ENCODE peak calls at places on chromosomes 13 and 19, in eight cellular contexts. One of them, this sample, is unnamed.

GRCh38 chr13:23655321-23655720 is 85.1 kb downstream of the TNFRSF19 start:
- DNase-seq in choroid plexus epithelial cell: no peak
- DNase-seq in astrocyte of the spinal cord: no peak
- DNase-seq in endothelial cell: no peak
- DNase-seq in HL-60: no peak
- DNase-seq in A549: no peak
- DNase-seq in K562: no peak
- DNase-seq in B cell: no peak
- DNase-seq in this sample: no peak

GRCh38 chr13:66826398-66826797 is 403.7 kb downstream of the PCDH9 start:
- DNase-seq in HL-60: no peak
- DNase-seq in choroid plexus epithelial cell: peak
- DNase-seq in A549: no peak
- DNase-seq in astrocyte of the spinal cord: no peak
- DNase-seq in endothelial cell: no peak
- DNase-seq in B cell: no peak
- DNase-seq in K562: no peak
- DNase-seq in this sample: no peak

GRCh38 chr19:35869327-35870123 is 1.2 kb downstream of the APLP1 start:
- DNase-seq in K562: peak
- DNase-seq in A549: peak
- DNase-seq in endothelial cell: peak
- DNase-seq in choroid plexus epithelial cell: peak
- DNase-seq in astrocyte of the spinal cord: peak
- DNase-seq in HL-60: peak
- DNase-seq in B cell: peak
- DNase-seq in this sample: peak

GRCh38 chr19:4502282-4503223 is 15.7 kb downstream of the PLIN4 start:
- DNase-seq in astrocyte of the spinal cord: no peak
- DNase-seq in endothelial cell: no peak
- DNase-seq in A549: no peak
- DNase-seq in B cell: no peak
- DNase-seq in choroid plexus epithelial cell: no peak
- DNase-seq in HL-60: no peak
- DNase-seq in K562: no peak
- DNase-seq in this sample: no peak

GRCh38 chr19:29211562-29212416 is 1.2 kb downstream of the UQCRFS1 start:
- DNase-seq in choroid plexus epithelial cell: peak
- DNase-seq in astrocyte of the spinal cord: peak
- DNase-seq in K562: peak
- DNase-seq in HL-60: no peak
- DNase-seq in B cell: no peak
- DNase-seq in A549: peak
- DNase-seq in endothelial cell: no peak
- DNase-seq in this sample: no peak

GRCh38 chr13:56216221-56216620 is 924.5 kb upstream of the PRR20A start:
- DNase-seq in endothelial cell: no peak
- DNase-seq in astrocyte of the spinal cord: no peak
- DNase-seq in choroid plexus epithelial cell: no peak
- DNase-seq in A549: no peak
- DNase-seq in HL-60: no peak
- DNase-seq in K562: no peak
- DNase-seq in B cell: no peak
- DNase-seq in this sample: no peak

GRCh38 chr19:32186542-32187330 is 158.7 kb upstream of the ZNF507 start:
- DNase-seq in K562: no peak
- DNase-seq in astrocyte of the spinal cord: no peak
- DNase-seq in A549: no peak
- DNase-seq in choroid plexus epithelial cell: no peak
- DNase-seq in B cell: no peak
- DNase-seq in HL-60: no peak
- DNase-seq in endothelial cell: no peak
- DNase-seq in this sample: no peak

GRCh38 chr19:55365245-55365644 is 2.2 kb upstream of the GARIN5B start:
- DNase-seq in HL-60: no peak
- DNase-seq in choroid plexus epithelial cell: no peak
- DNase-seq in K562: no peak
- DNase-seq in B cell: no peak
- DNase-seq in astrocyte of the spinal cord: no peak
- DNase-seq in endothelial cell: no peak
- DNase-seq in A549: no peak
- DNase-seq in this sample: no peak

GRCh38 chr13:75993823-75994222 is 357.7 kb downstream of the LMO7 start:
- DNase-seq in choroid plexus epithelial cell: no peak
- DNase-seq in B cell: no peak
- DNase-seq in K562: no peak
- DNase-seq in astrocyte of the spinal cord: no peak
- DNase-seq in HL-60: peak
- DNase-seq in endothelial cell: no peak
- DNase-seq in A549: peak
- DNase-seq in this sample: no peak

GRCh38 chr13:38538412-38538811 is 148.5 kb upstream of the FREM2 start:
- DNase-seq in A549: no peak
- DNase-seq in K562: no peak
- DNase-seq in HL-60: no peak
- DNase-seq in B cell: no peak
- DNase-seq in astrocyte of the spinal cord: no peak
- DNase-seq in endothelial cell: no peak
- DNase-seq in choroid plexus epithelial cell: no peak
- DNase-seq in this sample: no peak

GRCh38 chr19:28420731-28421550 is 792.0 kb downstream of the UQCRFS1 start:
- DNase-seq in astrocyte of the spinal cord: no peak
- DNase-seq in A549: no peak
- DNase-seq in HL-60: no peak
- DNase-seq in choroid plexus epithelial cell: no peak
- DNase-seq in B cell: no peak
- DNase-seq in K562: no peak
- DNase-seq in endothelial cell: no peak
- DNase-seq in this sample: no peak

GRCh38 chr13:59269476-59269875 is 894.3 kb downstream of the DIAPH3 start:
- DNase-seq in endothelial cell: no peak
- DNase-seq in A549: no peak
- DNase-seq in B cell: no peak
- DNase-seq in K562: no peak
- DNase-seq in HL-60: no peak
- DNase-seq in choroid plexus epithelial cell: peak
- DNase-seq in astrocyte of the spinal cord: peak
- DNase-seq in this sample: no peak

GRCh38 chr13:74528751-74529513 is 394.7 kb upstream of the KLF12 start:
- DNase-seq in choroid plexus epithelial cell: no peak
- DNase-seq in astrocyte of the spinal cord: no peak
- DNase-seq in endothelial cell: no peak
- DNase-seq in HL-60: no peak
- DNase-seq in B cell: no peak
- DNase-seq in A549: no peak
- DNase-seq in K562: no peak
- DNase-seq in this sample: no peak

GRCh38 chr19:7611541-7612279 is 16.0 kb downstream of the CAMSAP3 start:
- DNase-seq in astrocyte of the spinal cord: no peak
- DNase-seq in B cell: no peak
- DNase-seq in K562: peak
- DNase-seq in choroid plexus epithelial cell: no peak
- DNase-seq in A549: no peak
- DNase-seq in HL-60: no peak
- DNase-seq in endothelial cell: no peak
- DNase-seq in this sample: no peak

GRCh38 chr19:11192957-11193939 is 4.1 kb downstream of the KANK2 start:
- DNase-seq in HL-60: no peak
- DNase-seq in astrocyte of the spinal cord: no peak
- DNase-seq in endothelial cell: no peak
- DNase-seq in B cell: no peak
- DNase-seq in choroid plexus epithelial cell: no peak
- DNase-seq in A549: no peak
- DNase-seq in K562: no peak
- DNase-seq in this sample: no peak

GRCh38 chr13:44142911-44143665 is 230.5 kb upstream of the SERP2 start:
- DNase-seq in endothelial cell: no peak
- DNase-seq in B cell: no peak
- DNase-seq in astrocyte of the spinal cord: peak
- DNase-seq in K562: peak
- DNase-seq in choroid plexus epithelial cell: peak
- DNase-seq in A549: peak
- DNase-seq in HL-60: no peak
- DNase-seq in this sample: no peak

GRCh38 chr13:100694722-100695644 is 20.4 kb upstream of the TMTC4 start:
- DNase-seq in choroid plexus epithelial cell: peak
- DNase-seq in astrocyte of the spinal cord: peak
- DNase-seq in B cell: no peak
- DNase-seq in HL-60: no peak
- DNase-seq in K562: peak
- DNase-seq in endothelial cell: peak
- DNase-seq in A549: peak
- DNase-seq in this sample: peak

GRCh38 chr13:97953376-97953970 is at the start of gene IPO5:
- DNase-seq in HL-60: no peak
- DNase-seq in A549: no peak
- DNase-seq in K562: no peak
- DNase-seq in astrocyte of the spinal cord: peak
- DNase-seq in B cell: no peak
- DNase-seq in choroid plexus epithelial cell: peak
- DNase-seq in endothelial cell: no peak
- DNase-seq in this sample: no peak

GRCh38 chr19:18798384-18799352 is 7.6 kb upstream of the COMP start:
- DNase-seq in A549: no peak
- DNase-seq in K562: no peak
- DNase-seq in HL-60: no peak
- DNase-seq in astrocyte of the spinal cord: no peak
- DNase-seq in choroid plexus epithelial cell: no peak
- DNase-seq in B cell: no peak
- DNase-seq in endothelial cell: no peak
- DNase-seq in this sample: peak
- TF ChIP-seq CTCF in A549: no peak
- TF ChIP-seq CTCF in K562: no peak
- TF ChIP-seq CTCF in HL-60: no peak
- TF ChIP-seq CTCF in astrocyte of the spinal cord: no peak
- TF ChIP-seq CTCF in choroid plexus epithelial cell: peak
- TF ChIP-seq CTCF in B cell: no peak
- TF ChIP-seq CTCF in endothelial cell: no peak
- TF ChIP-seq CTCF in this sample: no peak

GRCh38 chr19:18634612-18635290 is 2.1 kb upstream of the KLHL26 start:
- DNase-seq in K562: no peak
- DNase-seq in endothelial cell: no peak
- DNase-seq in astrocyte of the spinal cord: no peak
- DNase-seq in HL-60: no peak
- DNase-seq in choroid plexus epithelial cell: peak
- DNase-seq in A549: no peak
- DNase-seq in B cell: no peak
- DNase-seq in this sample: no peak

GRCh38 chr19:18637644-18638630 is 1.1 kb downstream of the KLHL26 start:
- DNase-seq in K562: peak
- DNase-seq in choroid plexus epithelial cell: no peak
- DNase-seq in B cell: no peak
- DNase-seq in astrocyte of the spinal cord: no peak
- DNase-seq in A549: peak
- DNase-seq in HL-60: no peak
- DNase-seq in endothelial cell: no peak
- DNase-seq in this sample: peak

GRCh38 chr19:18636183-18636968 is 452 bp upstream of the KLHL26 start:
- DNase-seq in astrocyte of the spinal cord: peak
- DNase-seq in endothelial cell: peak
- DNase-seq in HL-60: peak
- DNase-seq in K562: peak
- DNase-seq in choroid plexus epithelial cell: peak
- DNase-seq in A549: peak
- DNase-seq in B cell: peak
- DNase-seq in this sample: peak

GRCh38 chr19:18636969-18637629 is at the start of gene KLHL26:
- DNase-seq in HL-60: no peak
- DNase-seq in astrocyte of the spinal cord: no peak
- DNase-seq in endothelial cell: no peak
- DNase-seq in A549: no peak
- DNase-seq in K562: no peak
- DNase-seq in choroid plexus epithelial cell: no peak
- DNase-seq in B cell: no peak
- DNase-seq in this sample: no peak

GRCh38 chr19:18635831-18636182 is 1.0 kb upstream of the KLHL26 start:
- DNase-seq in astrocyte of the spinal cord: no peak
- DNase-seq in B cell: no peak
- DNase-seq in K562: no peak
- DNase-seq in HL-60: no peak
- DNase-seq in A549: no peak
- DNase-seq in endothelial cell: no peak
- DNase-seq in choroid plexus epithelial cell: no peak
- DNase-seq in this sample: no peak
- TF ChIP-seq CTCF in astrocyte of the spinal cord: no peak
- TF ChIP-seq CTCF in B cell: no peak
- TF ChIP-seq CTCF in K562: no peak
- TF ChIP-seq CTCF in HL-60: no peak
- TF ChIP-seq CTCF in A549: no peak
- TF ChIP-seq CTCF in endothelial cell: no peak
- TF ChIP-seq CTCF in choroid plexus epithelial cell: no peak
- TF ChIP-seq CTCF in this sample: no peak

GRCh38 chr19:46979770-46980105 is 39.9 kb upstream of the NPAS1 start:
- DNase-seq in choroid plexus epithelial cell: no peak
- DNase-seq in K562: no peak
- DNase-seq in B cell: no peak
- DNase-seq in A549: no peak
- DNase-seq in astrocyte of the spinal cord: no peak
- DNase-seq in endothelial cell: no peak
- DNase-seq in HL-60: no peak
- DNase-seq in this sample: no peak
- TF ChIP-seq CTCF in choroid plexus epithelial cell: no peak
- TF ChIP-seq CTCF in K562: no peak
- TF ChIP-seq CTCF in B cell: no peak
- TF ChIP-seq CTCF in A549: no peak
- TF ChIP-seq CTCF in astrocyte of the spinal cord: no peak
- TF ChIP-seq CTCF in endothelial cell: no peak
- TF ChIP-seq CTCF in HL-60: no peak
- TF ChIP-seq CTCF in this sample: no peak

GRCh38 chr19:33997690-33998089 is 174.6 kb upstream of the LSM14A start:
- DNase-seq in B cell: no peak
- DNase-seq in endothelial cell: no peak
- DNase-seq in A549: no peak
- DNase-seq in HL-60: no peak
- DNase-seq in K562: no peak
- DNase-seq in astrocyte of the spinal cord: no peak
- DNase-seq in choroid plexus epithelial cell: peak
- DNase-seq in this sample: no peak

GRCh38 chr19:33998302-33998701 is 174.0 kb upstream of the LSM14A start:
- DNase-seq in choroid plexus epithelial cell: no peak
- DNase-seq in A549: peak
- DNase-seq in endothelial cell: no peak
- DNase-seq in astrocyte of the spinal cord: no peak
- DNase-seq in K562: no peak
- DNase-seq in HL-60: no peak
- DNase-seq in B cell: no peak
- DNase-seq in this sample: no peak

DNA sequence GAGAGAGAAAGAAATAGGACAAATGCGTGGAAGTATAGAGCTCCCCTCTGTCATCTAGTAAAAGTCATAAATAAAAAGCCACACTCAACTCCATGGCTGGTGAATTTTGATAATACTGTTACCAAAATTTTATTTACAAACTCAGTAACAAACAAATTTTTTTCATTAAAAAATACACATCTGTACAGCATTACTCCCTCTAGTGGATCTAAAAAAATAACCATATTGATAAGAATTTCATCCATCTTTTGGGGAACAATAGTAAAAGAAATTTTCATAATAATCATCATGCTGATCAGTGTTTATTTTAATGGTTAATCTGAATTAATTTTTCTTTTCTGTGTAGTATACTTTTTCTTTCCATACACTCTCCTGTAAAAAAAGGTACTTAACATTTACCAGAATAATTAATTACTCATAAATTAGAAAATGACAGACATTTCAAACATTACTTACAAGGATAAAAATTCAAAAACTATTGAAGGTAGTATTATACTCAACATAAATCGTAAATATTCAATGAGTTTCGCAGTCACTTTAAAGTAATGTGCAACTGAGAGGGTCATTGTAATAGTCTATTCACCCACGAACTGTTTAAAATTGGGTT is 173.5 kb upstream of the LSM14A start:
- DNase-seq in astrocyte of the spinal cord: peak
- DNase-seq in B cell: no peak
- DNase-seq in choroid plexus epithelial cell: peak
- DNase-seq in A549: peak
- DNase-seq in endothelial cell: no peak
- DNase-seq in HL-60: no peak
- DNase-seq in K562: no peak
- DNase-seq in this sample: no peak
- TF ChIP-seq CTCF in astrocyte of the spinal cord: peak
- TF ChIP-seq CTCF in B cell: peak
- TF ChIP-seq CTCF in choroid plexus epithelial cell: peak
- TF ChIP-seq CTCF in A549: peak
- TF ChIP-seq CTCF in endothelial cell: peak
- TF ChIP-seq CTCF in HL-60: peak
- TF ChIP-seq CTCF in K562: no peak
- TF ChIP-seq CTCF in this sample: peak

This sample was measured in Calu3.